ENCODE peak calls at places on chromosomes 11 and 22, in four cellular contexts. X, L, V and I are unnamed samples.
A peak's percentile ranks its signal among the peaks of the same experiment; 100 is the strongest.

GRCh38 chr11:86099727-86100320 is 30.9 kb upstream of the PICALM start:
- DNase-seq in X (no peak), L (no peak), V (no peak), I (no peak)

GRCh38 chr11:128551641-128552335 is 35.6 kb downstream of the ETS1 start:
- DNase-seq in X (peak; percentile 26), L (peak; percentile 61), V (no peak), I (no peak)

GRCh38 chr11:70068950-70069349 is 9.2 kb upstream of the ANO1 start:
- DNase-seq in X (no peak), L (no peak), V (no peak), I (no peak)

GRCh38 chr11:76322593-76323341 is 58.2 kb downstream of the THAP12 start:
- DNase-seq in X (no peak), L (no peak), V (no peak), I (no peak)

GRCh38 chr11:74341926-74342325 is 30.5 kb upstream of the P4HA3 start:
- DNase-seq in X (no peak), L (no peak), V (no peak), I (no peak)

GRCh38 chr11:119711476-119711875 is 17.5 kb downstream of the NECTIN1 start:
- DNase-seq in X (no peak), L (no peak), V (no peak), I (no peak)

GRCh38 chr22:22770280-22770871 is 117.2 kb upstream of the IGLL5 start:
- DNase-seq in X (peak; percentile 41), L (no peak), V (no peak), I (no peak)

GRCh38 chr22:36486619-36487384 is 5.4 kb upstream of the TXN2 start:
- DNase-seq in X (peak; percentile 71), L (peak; percentile 45), V (no peak), I (no peak)

GRCh38 chr22:44735518-44736428 is 16.6 kb upstream of the ARHGAP8 start:
- DNase-seq in X (peak; percentile 79), L (peak; percentile 63), V (peak; percentile 68), I (peak; percentile 47)

GRCh38 chr11:130213143-130213978 is 53.8 kb downstream of the ST14 start:
- DNase-seq in X (peak; percentile 66), L (peak; percentile 39), V (peak; percentile 65), I (peak; percentile 48)

GRCh38 chr11:7592706-7593105 is 78.9 kb downstream of the PPFIBP2 start:
- DNase-seq in X (no peak), L (no peak), V (no peak), I (no peak)

GRCh38 chr11:119479685-119480275 is 56.8 kb upstream of the THY1 start:
- DNase-seq in X (no peak), L (no peak), V (no peak), I (no peak)

GRCh38 chr11:47271961-47272661 is 2.2 kb downstream of the MADD start:
- DNase-seq in X (no peak), L (no peak), V (peak; percentile 27), I (no peak)

GRCh38 chr22:39382410-39382809 is 17.2 kb upstream of the TAB1 start:
- DNase-seq in X (no peak), L (no peak), V (no peak), I (no peak)